ENCODE peak calls at places on chromosomes 7 and 10, in four cellular contexts. One of them, this sample, is unnamed.
A peak's percentile ranks its signal among the peaks of the same experiment; 100 is the strongest.

GRCh38 chr10:86670876-86671275 is 2.6 kb downstream of the LDB3 start:
- DNase-seq in lower lobe of right lung: no peak
- DNase-seq in thyroid gland: no peak
- DNase-seq in right atrium auricular region: no peak
- DNase-seq in this sample: no peak

GRCh38 chr7:234041-234711 is 41.8 kb downstream of the FAM20C start:
- DNase-seq in right atrium auricular region: no peak
- DNase-seq in lower lobe of right lung: no peak
- DNase-seq in thyroid gland: no peak
- DNase-seq in this sample: no peak

GRCh38 chr10:33807527-33808377 is 473.3 kb upstream of the NRP1 start:
- DNase-seq in thyroid gland: no peak
- DNase-seq in right atrium auricular region: no peak
- DNase-seq in lower lobe of right lung: no peak
- DNase-seq in this sample: no peak

GRCh38 chr7:47266131-47266706 is 315.7 kb downstream of the TNS3 start:
- DNase-seq in lower lobe of right lung: peak; percentile 48
- DNase-seq in right atrium auricular region: no peak
- DNase-seq in thyroid gland: peak; percentile 65
- DNase-seq in this sample: no peak

GRCh38 chr10:29140991-29141390 is 147.9 kb upstream of the LYZL1 start:
- DNase-seq in right atrium auricular region: no peak
- DNase-seq in lower lobe of right lung: no peak
- DNase-seq in thyroid gland: no peak
- DNase-seq in this sample: no peak

GRCh38 chr7:112995091-112995824 is 91.4 kb downstream of the GPR85 start:
- DNase-seq in lower lobe of right lung: no peak
- DNase-seq in thyroid gland: no peak
- DNase-seq in right atrium auricular region: no peak
- DNase-seq in this sample: no peak

GRCh38 chr7:111333010-111333409 is 229.3 kb downstream of the IMMP2L start:
- DNase-seq in thyroid gland: no peak
- DNase-seq in lower lobe of right lung: no peak
- DNase-seq in right atrium auricular region: no peak
- DNase-seq in this sample: no peak

GRCh38 chr7:106773228-106773627 is 91.9 kb upstream of the PIK3CG start:
- DNase-seq in lower lobe of right lung: no peak
- DNase-seq in thyroid gland: peak; percentile 58
- DNase-seq in right atrium auricular region: no peak
- DNase-seq in this sample: no peak

GRCh38 chr7:19552576-19552975 is 156.3 kb downstream of the POLR1F start:
- DNase-seq in thyroid gland: no peak
- DNase-seq in right atrium auricular region: no peak
- DNase-seq in lower lobe of right lung: no peak
- DNase-seq in this sample: no peak

GRCh38 chr7:117164578-117164977 is 158.3 kb downstream of the WNT2 start:
- DNase-seq in right atrium auricular region: no peak
- DNase-seq in thyroid gland: no peak
- DNase-seq in lower lobe of right lung: no peak
- DNase-seq in this sample: no peak

GRCh38 chr7:116702046-116702445 is 30.1 kb downstream of the MET start:
- DNase-seq in right atrium auricular region: no peak
- DNase-seq in lower lobe of right lung: no peak
- DNase-seq in thyroid gland: no peak
- DNase-seq in this sample: no peak

GRCh38 chr10:77943086-77943901 is 16.7 kb upstream of the DLG5 start:
- DNase-seq in right atrium auricular region: no peak
- DNase-seq in thyroid gland: no peak
- DNase-seq in lower lobe of right lung: no peak
- DNase-seq in this sample: no peak

DNA sequence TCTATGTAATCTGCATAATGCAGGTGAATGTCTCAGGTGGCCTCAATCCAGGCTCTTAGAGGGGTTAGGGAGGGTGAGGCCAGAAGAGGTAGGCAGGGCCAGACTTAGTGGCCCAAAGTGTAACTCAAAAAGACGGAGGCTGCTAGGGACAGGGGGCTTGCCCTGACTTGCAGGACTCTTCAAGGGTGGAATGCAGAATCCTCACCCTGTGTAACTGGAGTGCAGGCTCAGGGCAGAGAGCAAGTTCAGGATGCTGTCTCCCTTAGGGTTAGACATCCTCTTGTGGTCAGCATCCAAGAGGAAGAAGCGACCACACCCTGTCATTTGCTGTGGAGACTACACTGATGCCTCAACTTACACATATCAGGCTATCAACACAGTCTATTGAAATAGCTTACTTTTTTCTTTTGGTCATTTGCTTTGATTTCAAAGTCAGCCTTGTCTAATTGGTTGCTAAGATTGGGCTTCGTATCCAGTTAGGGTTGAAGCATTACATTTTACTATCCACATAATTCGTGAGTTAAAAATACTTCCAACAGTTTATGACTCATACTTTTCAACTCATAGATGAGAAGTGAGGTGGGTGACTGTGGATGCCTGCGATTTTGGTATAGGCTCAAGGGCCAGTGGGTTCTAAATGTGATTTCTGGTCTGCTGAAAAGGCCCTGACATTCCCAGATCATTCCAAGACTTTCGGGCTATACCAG is 563.6 kb downstream of the SUGCT start:
- DNase-seq in thyroid gland: no peak
- DNase-seq in right atrium auricular region: no peak
- DNase-seq in lower lobe of right lung: no peak
- DNase-seq in this sample: no peak
- H3K36me3 ChIP-seq in thyroid gland: no peaks in the 10 kb centered on the region
- H3K36me3 ChIP-seq in right atrium auricular region: no peaks in the 10 kb centered on the region
- H3K36me3 ChIP-seq in lower lobe of right lung: no peaks in the 10 kb centered on the region
- H3K36me3 ChIP-seq in this sample: no peaks in the 10 kb centered on the region

DNA sequence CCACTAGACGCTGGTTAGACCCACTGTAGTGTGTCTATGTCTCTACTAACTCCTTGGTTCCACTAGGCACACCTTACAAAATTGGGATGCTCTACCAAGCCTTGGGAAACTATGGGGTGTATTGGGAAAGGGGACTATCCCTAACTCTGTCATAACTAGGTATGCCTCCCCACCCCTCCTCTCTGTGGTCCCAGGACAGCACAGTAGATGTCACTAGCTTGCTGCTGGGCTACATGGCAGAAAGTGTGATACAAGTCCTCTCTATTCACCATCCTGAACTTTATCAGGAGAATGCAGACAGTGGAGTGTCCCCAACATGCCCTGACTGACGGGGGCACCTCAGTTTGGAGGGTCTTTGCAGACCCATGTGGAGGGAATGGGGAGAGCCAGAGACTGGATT is 30.3 kb upstream of the TMEM273 start:
- DNase-seq in lower lobe of right lung: no peak
- DNase-seq in right atrium auricular region: no peak
- DNase-seq in thyroid gland: no peak
- DNase-seq in this sample: no peak
- H3K36me3 ChIP-seq in lower lobe of right lung: no peaks in the 10 kb centered on the region
- H3K36me3 ChIP-seq in right atrium auricular region: no peaks in the 10 kb centered on the region
- H3K36me3 ChIP-seq in thyroid gland: no peaks in the 10 kb centered on the region
- H3K36me3 ChIP-seq in this sample: no peaks in the 10 kb centered on the region

DNA sequence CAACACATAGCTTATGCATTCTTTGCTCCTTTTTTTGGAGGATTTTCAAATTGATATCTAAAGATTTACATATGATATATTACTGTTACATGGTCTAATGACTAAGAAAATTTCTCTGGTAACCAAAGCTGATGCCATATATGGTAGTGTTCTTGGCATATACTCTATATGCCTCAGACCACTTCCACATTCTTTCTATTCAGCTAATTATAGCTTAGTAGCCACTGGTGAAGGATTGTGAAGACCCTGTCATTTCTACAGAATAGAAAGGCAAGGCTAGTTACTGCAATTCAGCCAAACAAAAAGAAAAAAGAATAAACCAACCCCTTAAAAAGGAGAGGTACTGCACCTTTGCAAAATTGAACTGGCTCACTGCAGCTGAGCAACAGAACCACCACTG is 3.7 kb downstream of the PURB start:
- DNase-seq in thyroid gland: no peak
- DNase-seq in right atrium auricular region: no peak
- DNase-seq in lower lobe of right lung: no peak
- DNase-seq in this sample: no peak
- H3K36me3 ChIP-seq in thyroid gland: no peaks in the 10 kb centered on the region
- H3K36me3 ChIP-seq in right atrium auricular region: no peaks in the 10 kb centered on the region
- H3K36me3 ChIP-seq in lower lobe of right lung: peaks cover 4% of the 10 kb centered on the region
- H3K36me3 ChIP-seq in this sample: no peaks in the 10 kb centered on the region

DNA sequence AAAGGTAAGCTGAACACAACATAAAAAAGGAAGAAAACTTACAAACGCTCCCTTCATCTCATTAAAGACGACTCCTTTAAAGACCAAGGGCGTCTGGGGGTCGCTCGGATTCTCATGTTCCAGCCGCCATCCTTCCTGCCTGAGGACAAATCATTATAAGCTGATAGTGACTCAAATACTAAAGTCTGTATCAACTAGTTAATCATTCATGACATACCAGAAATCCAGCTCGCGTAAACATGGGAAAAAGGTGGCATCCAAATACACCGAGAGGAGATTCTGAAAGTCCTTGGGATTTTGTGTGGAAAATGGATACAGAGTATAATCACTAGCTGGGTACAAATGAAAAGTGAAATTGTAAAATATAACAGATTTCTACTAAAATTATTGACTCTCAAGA is 7.4 kb downstream of the PITRM1 start:
- DNase-seq in thyroid gland: no peak
- DNase-seq in right atrium auricular region: no peak
- DNase-seq in lower lobe of right lung: no peak
- DNase-seq in this sample: no peak
- H3K36me3 ChIP-seq in thyroid gland: peaks cover 49% of the 10 kb centered on the region
- H3K36me3 ChIP-seq in right atrium auricular region: peaks cover 81% of the 10 kb centered on the region
- H3K36me3 ChIP-seq in lower lobe of right lung: peaks cover 96% of the 10 kb centered on the region
- H3K36me3 ChIP-seq in this sample: peaks cover 98% of the 10 kb centered on the region

GRCh38 chr10:48805411-48805810 is 120.7 kb downstream of the WDFY4 start:
- DNase-seq in thyroid gland: no peak
- DNase-seq in right atrium auricular region: no peak
- DNase-seq in lower lobe of right lung: no peak
- DNase-seq in this sample: no peak

GRCh38 chr10:48804740-48805182 is 120.1 kb downstream of the WDFY4 start:
- DNase-seq in right atrium auricular region: no peak
- DNase-seq in lower lobe of right lung: no peak
- DNase-seq in thyroid gland: peak; percentile 25
- DNase-seq in this sample: no peak

GRCh38 chr10:48805848-48806247 is 121.2 kb downstream of the WDFY4 start:
- DNase-seq in lower lobe of right lung: no peak
- DNase-seq in right atrium auricular region: no peak
- DNase-seq in thyroid gland: peak; percentile 46
- DNase-seq in this sample: no peak

GRCh38 chr10:48802611-48803046 is 118.0 kb downstream of the WDFY4 start:
- DNase-seq in right atrium auricular region: no peak
- DNase-seq in lower lobe of right lung: no peak
- DNase-seq in thyroid gland: no peak
- DNase-seq in this sample: no peak

DNA sequence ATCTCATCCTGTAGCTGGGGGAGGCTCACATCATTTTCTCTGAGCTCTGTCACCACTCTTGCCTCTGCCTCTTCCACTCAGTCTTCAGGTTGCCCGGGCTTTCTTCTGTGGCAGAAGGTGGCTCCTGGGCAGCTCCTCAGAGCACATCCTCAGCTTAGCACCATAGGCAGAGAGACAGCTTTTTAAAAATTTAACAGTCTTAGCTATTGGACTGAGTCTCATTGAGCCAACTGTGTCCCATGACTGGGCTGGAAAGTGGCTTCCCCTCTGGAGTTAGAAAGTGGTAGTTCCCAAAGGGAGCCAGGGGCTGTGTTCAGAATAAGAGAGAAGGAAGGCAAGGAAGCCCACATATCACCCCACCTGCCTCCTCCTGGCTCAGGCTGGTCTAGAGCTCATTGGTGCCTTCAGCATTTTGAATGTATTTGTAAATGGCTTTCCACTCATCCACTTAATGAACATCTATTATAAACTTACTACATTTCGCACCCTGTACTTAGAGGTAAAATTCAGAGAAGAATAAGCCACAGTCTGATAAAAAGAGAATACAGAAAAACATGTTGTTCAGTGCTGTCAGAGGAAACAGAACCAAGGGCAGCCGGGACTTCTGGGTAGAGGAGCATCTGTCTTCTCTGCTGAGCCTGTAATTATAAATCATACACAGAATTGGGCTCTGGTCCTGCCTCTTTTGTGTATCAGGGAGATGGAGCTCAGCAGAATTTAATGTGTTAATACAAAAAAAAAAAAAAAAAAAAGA is 119.3 kb downstream of the WDFY4 start:
- DNase-seq in right atrium auricular region: no peak
- DNase-seq in thyroid gland: no peak
- DNase-seq in lower lobe of right lung: no peak
- DNase-seq in this sample: no peak
- H3K36me3 ChIP-seq in right atrium auricular region: no peaks in the 10 kb centered on the region
- H3K36me3 ChIP-seq in thyroid gland: no peaks in the 10 kb centered on the region
- H3K36me3 ChIP-seq in lower lobe of right lung: no peaks in the 10 kb centered on the region
- H3K36me3 ChIP-seq in this sample: no peaks in the 10 kb centered on the region

DNA sequence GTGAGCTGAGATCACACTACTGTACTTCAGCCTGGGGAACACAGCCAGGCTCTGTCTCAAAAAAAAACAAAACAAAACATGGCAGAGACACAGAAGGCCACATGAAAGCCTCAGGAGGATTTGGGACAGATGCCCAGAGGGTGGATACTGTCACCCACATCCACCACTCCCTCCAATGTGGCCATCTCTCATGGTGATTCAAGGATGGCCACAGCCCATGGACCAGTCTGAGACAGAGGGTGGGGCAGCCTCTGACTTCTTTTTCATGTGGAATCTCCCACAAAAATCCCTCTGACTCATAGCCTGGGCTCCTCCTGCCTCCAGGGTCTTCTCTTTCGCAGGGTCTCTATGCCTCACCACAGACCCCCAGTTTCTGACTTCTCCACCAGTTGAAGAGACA is 59.0 kb upstream of the GTF2I start:
- DNase-seq in thyroid gland: peak; percentile 34
- DNase-seq in right atrium auricular region: no peak
- DNase-seq in lower lobe of right lung: no peak
- DNase-seq in this sample: no peak
- H3K36me3 ChIP-seq in thyroid gland: peaks cover 18% of the 10 kb centered on the region
- H3K36me3 ChIP-seq in right atrium auricular region: peaks cover 72% of the 10 kb centered on the region
- H3K36me3 ChIP-seq in lower lobe of right lung: peaks cover 33% of the 10 kb centered on the region
- H3K36me3 ChIP-seq in this sample: peaks cover 43% of the 10 kb centered on the region

GRCh38 chr10:123166618-123167017 is 12.4 kb downstream of the BUB3 start:
- DNase-seq in lower lobe of right lung: no peak
- DNase-seq in right atrium auricular region: no peak
- DNase-seq in thyroid gland: no peak
- DNase-seq in this sample: no peak
- H3K36me3 ChIP-seq in lower lobe of right lung: peaks cover 75% of the 10 kb centered on the region
- H3K36me3 ChIP-seq in right atrium auricular region: peaks cover 44% of the 10 kb centered on the region
- H3K36me3 ChIP-seq in thyroid gland: peaks cover 18% of the 10 kb centered on the region
- H3K36me3 ChIP-seq in this sample: peaks cover 58% of the 10 kb centered on the region